ENCODE peak calls at places on chromosomes 13 and 19, in five cellular contexts. V is H1, B is K562, N is HepG2, M is GM12892. D is an unnamed sample.

GRCh38 chr19:10603084-10603872 is 16.2 kb upstream of the AP1M2 start:
- DNase-seq in N (no peak), V (no peak), B (peak; percentile 49), M (peak; percentile 46), D (peak; percentile 35)

GRCh38 chr19:44521370-44521769 is 8.1 kb downstream of the CEACAM20 start:
- DNase-seq in B (no peak), N (no peak), M (no peak), V (no peak), D (no peak)

GRCh38 chr19:4369109-4369887 is 25.9 kb downstream of the MPND start:
- DNase-seq in B (peak; percentile 63), M (peak; percentile 64), N (no peak), V (no peak), D (peak; percentile 65)

GRCh38 chr13:94169783-94170513 is 309.5 kb downstream of the DCT start:
- DNase-seq in B (no peak), N (no peak), M (no peak), V (no peak), D (no peak)

GRCh38 chr19:54137913-54138776 is 583 bp downstream of the CNOT3 start:
- DNase-seq in B (peak; percentile 26), V (no peak), N (no peak), M (peak; percentile 69), D (peak; percentile 59)

GRCh38 chr13:64347662-64348061 is 2882.5 kb downstream of the PCDH9 start:
- DNase-seq in V (no peak), N (no peak), M (no peak), B (no peak), D (no peak)

GRCh38 chr19:44694184-44694579 is 4.8 kb upstream of the CEACAM16 start:
- DNase-seq in B (peak; percentile 71), M (no peak), V (no peak), N (no peak), D (no peak)

GRCh38 chr13:26923824-26924605 is 163.4 kb upstream of the GPR12 start:
- DNase-seq in N (no peak), M (no peak), V (no peak), B (no peak), D (no peak)

GRCh38 chr19:19120308-19121156 is 17.7 kb downstream of the TMEM161A start:
- DNase-seq in B (peak; percentile 99), M (no peak), N (peak; percentile 35), V (peak; percentile 99), D (no peak)

GRCh38 chr13:95784891-95785290 is 108.0 kb downstream of the DNAJC3 start:
- DNase-seq in M (no peak), B (no peak), N (no peak), V (no peak), D (no peak)

GRCh38 chr13:31328549-31329229 is 128.9 kb downstream of the B3GLCT start:
- DNase-seq in V (no peak), N (no peak), M (no peak), B (no peak), D (no peak)

GRCh38 chr19:10305139-10305806 is 4.3 kb downstream of the ZGLP1 start:
- DNase-seq in N (no peak), M (no peak), V (no peak), B (peak; percentile 53), D (no peak)

GRCh38 chr19:55471266-55471665 is 5.2 kb upstream of the ZNF628 start:
- DNase-seq in B (no peak), M (no peak), N (no peak), V (no peak), D (no peak)

GRCh38 chr13:114151565-114152284 is 19.3 kb upstream of the RASA3 start:
- DNase-seq in M (no peak), N (no peak), V (no peak), B (peak; percentile 20), D (no peak)

GRCh38 chr19:11737964-11738745 is 591 bp downstream of the ZNF823 start:
- DNase-seq in B (peak; percentile 77), N (peak; percentile 67), M (peak; percentile 34), V (no peak), D (peak; percentile 24)

GRCh38 chr19:46970815-46971214 is 48.8 kb upstream of the NPAS1 start:
- DNase-seq in B (no peak), M (no peak), N (no peak), V (no peak), D (no peak)

GRCh38 chr19:46972301-46972700 is 47.3 kb upstream of the NPAS1 start:
- DNase-seq in V (no peak), M (no peak), B (no peak), N (no peak), D (no peak)

GRCh38 chr19:46962030-46962570 is 57.5 kb upstream of the NPAS1 start:
- DNase-seq in N (no peak), V (no peak), M (no peak), B (no peak), D (no peak)

GRCh38 chr19:46963093-46963734 is 56.4 kb upstream of the NPAS1 start:
- DNase-seq in M (no peak), B (no peak), V (no peak), N (no peak), D (no peak)

GRCh38 chr19:46967578-46968018 is 52.0 kb upstream of the NPAS1 start:
- DNase-seq in V (no peak), N (no peak), B (no peak), M (no peak), D (no peak)
- TF ChIP-seq TAF1 in V (no peak), N (no peak), B (no peak), M (no peak), D (no peak)

GRCh38 chr19:17194608-17195007 is 20.5 kb upstream of the USE1 start:
- DNase-seq in N (no peak), B (no peak), M (no peak), V (no peak), D (no peak)
- TF ChIP-seq POLR2A in N (no peak), B (no peak), M (no peak), V (no peak), D (no peak)

GRCh38 chr19:38685666-38686529 is 38.4 kb downstream of the ACTN4 start:
- DNase-seq in V (no peak), M (no peak), N (peak; percentile 65), B (peak; percentile 57), D (no peak)
- TF ChIP-seq TAF1 in V (no peak), M (no peak), N (no peak), B (no peak), D (no peak)

GRCh38 chr19:1470864-1471513 is 8.0 kb downstream of the C19orf25 start:
- DNase-seq in B (no peak), M (no peak), N (no peak), V (no peak), D (no peak)
- TF ChIP-seq POLR2A in B (no peak), M (peak; percentile 19), N (peak; percentile 13), V (no peak), D (no peak)